ENCODE peak calls at places on chromosomes 5 and 9, in nine cellular contexts. J is ELR; L is M059J; I is T-helper 9 cell; A is Right ventricle myocardium superior; M is NCI-H1092 treated with DMSO at 0.1 percent for 48 hours; T is stimulated activated CD8-positive, alpha-beta memory T cell treated with anti-CD3 and anti-CD28 coated beads, Interleukin-7, amount 100 ng/mL, for 1 hour; R is NCI-H1436; K is adipocyte. B is an unnamed sample.

GRCh38 chr5:97037819-97038218 is 101.9 kb downstream of the LNPEP start:
- DNase-seq in T (no peak), K (no peak), A (no peak), I (no peak), L (no peak), M (no peak), R (no peak), J (no peak), B (no peak)

GRCh38 chr5:127392762-127393161 is 102.2 kb downstream of the MEGF10 start:
- DNase-seq in A (no peak), M (no peak), I (no peak), J (peak), R (no peak), K (no peak), L (no peak), T (no peak), B (no peak)

GRCh38 chr5:44875661-44876250 is 67.0 kb downstream of the MRPS30 start:
- DNase-seq in K (no peak), L (peak), R (no peak), T (no peak), J (peak), A (no peak), M (no peak), I (no peak), B (no peak)

GRCh38 chr9:90459321-90459720 is 183.3 kb downstream of the DIRAS2 start:
- DNase-seq in M (no peak), K (no peak), R (no peak), J (no peak), L (no peak), I (no peak), T (no peak), A (no peak), B (no peak)

GRCh38 chr5:98514106-98514665 is 259.3 kb upstream of the RGMB start:
- DNase-seq in R (no peak), T (no peak), M (no peak), J (no peak), K (peak), A (no peak), I (no peak), L (no peak), B (no peak)

GRCh38 chr5:121171834-121172233 is 679.8 kb upstream of the FTMT start:
- DNase-seq in I (no peak), R (no peak), K (peak), T (no peak), M (no peak), L (no peak), J (no peak), A (no peak), B (no peak)

GRCh38 chr5:14182761-14183160 is 39.6 kb downstream of the TRIO start:
- DNase-seq in K (no peak), I (no peak), L (no peak), A (no peak), J (no peak), R (no peak), M (no peak), T (no peak), B (no peak)

GRCh38 chr9:96344458-96345180 is 38.9 kb downstream of the SLC35D2 start:
- DNase-seq in M (peak), A (no peak), R (no peak), I (no peak), K (peak), T (no peak), J (peak), L (peak), B (no peak)

GRCh38 chr9:77605449-77606220 is 42.5 kb downstream of the GNA14 start:
- DNase-seq in K (no peak), L (no peak), M (no peak), A (no peak), R (no peak), I (no peak), J (no peak), T (no peak), B (no peak)

GRCh38 chr5:145130996-145131395 is 704.1 kb downstream of the PRELID2 start:
- DNase-seq in J (peak), K (no peak), R (no peak), I (no peak), T (no peak), A (no peak), M (no peak), L (peak), B (no peak)

GRCh38 chr9:137136926-137137607 is 1.9 kb upstream of the GRIN1 start:
- DNase-seq in J (no peak), T (no peak), R (no peak), M (no peak), L (no peak), A (no peak), I (no peak), K (no peak), B (no peak)

GRCh38 chr5:151476054-151476453 is 28.7 kb downstream of the SLC36A1 start:
- DNase-seq in J (no peak), K (no peak), T (no peak), I (no peak), R (no peak), M (no peak), L (no peak), A (no peak), B (no peak)

GRCh38 chr5:152072076-152072475 is 147.4 kb upstream of the GLRA1 start:
- DNase-seq in L (no peak), M (no peak), R (no peak), A (no peak), K (no peak), J (no peak), T (no peak), I (no peak), B (no peak)

GRCh38 chr5:6827815-6828214 is 114.6 kb downstream of the TENT4A start:
- DNase-seq in A (no peak), R (no peak), K (no peak), I (peak), L (peak), M (no peak), T (no peak), J (no peak), B (no peak)

GRCh38 chr5:135245521-135246499 is 153.2 kb downstream of the MACROH2A1 start:
- DNase-seq in M (no peak), K (peak), A (no peak), L (peak), R (no peak), J (peak), T (no peak), I (no peak), B (no peak)

GRCh38 chr5:9468070-9468388 is 77.8 kb downstream of the SEMA5A start:
- DNase-seq in J (peak), T (no peak), A (no peak), L (peak), K (peak), R (no peak), I (no peak), M (no peak), B (no peak)

GRCh38 chr5:166341708-166342329 is 1949.6 kb upstream of the WWC1 start:
- DNase-seq in L (no peak), I (no peak), M (no peak), R (no peak), T (no peak), A (no peak), J (no peak), K (no peak), B (no peak)

GRCh38 chr9:104950838-104951237 is 22.9 kb upstream of the ABCA1 start:
- DNase-seq in T (no peak), A (no peak), M (no peak), I (no peak), L (no peak), J (peak), K (no peak), R (no peak), B (no peak)

GRCh38 chr5:137220523-137220927 is 278.6 kb downstream of the SPOCK1 start:
- DNase-seq in A (no peak), R (peak), L (peak), I (no peak), J (peak), M (peak), K (peak), T (no peak), B (no peak)

GRCh38 chr9:69036319-69036718 is 767 bp downstream of the FXN start:
- DNase-seq in R (no peak), M (no peak), K (no peak), A (no peak), T (no peak), J (peak), I (no peak), L (no peak), B (no peak)

GRCh38 chr5:122741681-122742080 is 33.2 kb upstream of the SNX2 start:
- DNase-seq in K (peak), T (no peak), L (no peak), J (no peak), R (no peak), M (no peak), A (no peak), I (no peak), B (no peak)

GRCh38 chr9:4905135-4905490 is 80.0 kb upstream of the JAK2 start:
- DNase-seq in I (no peak), M (peak), A (no peak), J (no peak), K (peak), L (no peak), T (no peak), R (no peak), B (no peak)

GRCh38 chr5:3784854-3785253 is 189.2 kb downstream of the IRX1 start:
- DNase-seq in J (no peak), L (no peak), T (no peak), I (no peak), R (no peak), K (no peak), A (no peak), M (no peak), B (no peak)

GRCh38 chr5:176619569-176620332 is 9.8 kb upstream of the GPRIN1 start:
- DNase-seq in K (no peak), A (no peak), T (no peak), R (no peak), L (no peak), J (no peak), I (no peak), M (no peak), B (no peak)

GRCh38 chr5:75324791-75325190 is 12.2 kb upstream of the HMGCR start:
- DNase-seq in A (no peak), J (no peak), L (no peak), R (no peak), M (no peak), T (no peak), I (no peak), K (no peak), B (no peak)

GRCh38 chr5:9230355-9230754 is 315.5 kb downstream of the SEMA5A start:
- DNase-seq in L (no peak), M (no peak), J (no peak), R (no peak), K (no peak), T (no peak), I (no peak), A (no peak), B (no peak)

GRCh38 chr5:10707198-10708187 is 53.5 kb downstream of the DAP start:
- DNase-seq in T (no peak), I (no peak), J (peak), M (no peak), L (peak), R (no peak), A (no peak), K (no peak), B (no peak)

GRCh38 chr9:101435601-101436079 is at the start of gene ALDOB:
- DNase-seq in M (no peak), I (no peak), K (no peak), T (no peak), J (no peak), L (no peak), R (no peak), A (no peak), B (no peak)